ENCODE peak calls at places on chromosome 22, in five cellular contexts. One of them, this sample, is unnamed.

GRCh38 chr22:33202455-33202854 is 144.3 kb upstream of the SYN3 start:
- DNase-seq in left colon: no peak
- DNase-seq in endothelial cell: no peak
- DNase-seq in non-pigmented ciliary epithelial cell: no peak
- DNase-seq in vagina: no peak
- DNase-seq in this sample: no peak

GRCh38 chr22:26610983-26611382 is 6.8 kb downstream of the CRYBB1 start:
- DNase-seq in non-pigmented ciliary epithelial cell: no peak
- DNase-seq in left colon: no peak
- DNase-seq in vagina: no peak
- DNase-seq in endothelial cell: no peak
- DNase-seq in this sample: no peak

GRCh38 chr22:48944433-48944755 is 883.3 kb downstream of the BRD1 start:
- DNase-seq in endothelial cell: no peak
- DNase-seq in non-pigmented ciliary epithelial cell: no peak
- DNase-seq in left colon: no peak
- DNase-seq in vagina: peak
- DNase-seq in this sample: no peak

GRCh38 chr22:43553451-43554258 is 141.8 kb downstream of the MPPED1 start:
- DNase-seq in non-pigmented ciliary epithelial cell: no peak
- DNase-seq in vagina: peak
- DNase-seq in left colon: no peak
- DNase-seq in endothelial cell: no peak
- DNase-seq in this sample: no peak

GRCh38 chr22:18095101-18095805 is 15.4 kb upstream of the TUBA8 start:
- DNase-seq in vagina: no peak
- DNase-seq in endothelial cell: no peak
- DNase-seq in left colon: no peak
- DNase-seq in non-pigmented ciliary epithelial cell: no peak
- DNase-seq in this sample: no peak

GRCh38 chr22:19463491-19464469 is 15.2 kb downstream of the UFD1 start:
- DNase-seq in vagina: no peak
- DNase-seq in endothelial cell: no peak
- DNase-seq in non-pigmented ciliary epithelial cell: no peak
- DNase-seq in left colon: no peak
- DNase-seq in this sample: no peak

GRCh38 chr22:44443641-44444235 is 54.3 kb downstream of the RTL6 start:
- DNase-seq in endothelial cell: no peak
- DNase-seq in vagina: no peak
- DNase-seq in non-pigmented ciliary epithelial cell: no peak
- DNase-seq in left colon: no peak
- DNase-seq in this sample: no peak

GRCh38 chr22:24338701-24339451 is 68.2 kb downstream of the SPECC1L start:
- DNase-seq in vagina: no peak
- DNase-seq in left colon: no peak
- DNase-seq in non-pigmented ciliary epithelial cell: no peak
- DNase-seq in endothelial cell: no peak
- DNase-seq in this sample: no peak